ENCODE peak calls at places on chromosomes 6 and 20, in seven cellular contexts. Q, K, F, P, S, H and M are unnamed samples.

GRCh38 chr6:144316866-144317204 is 31.7 kb downstream of the UTRN start:
- DNase-seq in Q (no peak), K (no peak), F (no peak), P (no peak), S (no peak), H (no peak), M (no peak)

GRCh38 chr6:41163419-41163717 is 452 bp upstream of the TREM2 start:
- DNase-seq in Q (no peak), K (no peak), F (no peak), P (no peak), S (no peak), H (no peak), M (no peak)

GRCh38 chr6:35777356-35778102 is 1.1 kb downstream of the CLPSL2 start:
- DNase-seq in Q (no peak), K (no peak), F (no peak), P (no peak), S (no peak), H (no peak), M (no peak)

GRCh38 chr6:116447496-116448011 is 13.6 kb upstream of the CALHM6 start:
- DNase-seq in Q (peak; percentile 99), K (no peak), F (peak; percentile 73), P (peak; percentile 98), S (peak; percentile 52), H (peak; percentile 99), M (no peak)

GRCh38 chr6:115091461-115091860 is 748.6 kb upstream of the HS3ST5 start:
- DNase-seq in Q (no peak), K (no peak), F (no peak), P (no peak), S (no peak), H (no peak), M (no peak)

GRCh38 chr20:44532248-44532980 is 10.5 kb upstream of the SERINC3 start:
- DNase-seq in Q (no peak), K (no peak), F (no peak), P (no peak), S (peak; percentile 27), H (no peak), M (no peak)

GRCh38 chr6:45387236-45387635 is 9.5 kb upstream of the SUPT3H start:
- DNase-seq in Q (peak; percentile 62), K (no peak), F (no peak), P (no peak), S (no peak), H (peak; percentile 12), M (no peak)

GRCh38 chr6:36324191-36324590 is 12.5 kb downstream of the BNIP5 start:
- DNase-seq in Q (no peak), K (no peak), F (no peak), P (no peak), S (no peak), H (no peak), M (no peak)

GRCh38 chr6:158417760-158418098 is 105.5 kb downstream of the TULP4 start:
- DNase-seq in Q (peak; percentile 79), K (no peak), F (no peak), P (no peak), S (no peak), H (peak; percentile 76), M (no peak)

GRCh38 chr20:57651977-57652864 is 32.0 kb upstream of the ZBP1 start:
- DNase-seq in Q (no peak), K (no peak), F (peak; percentile 4), P (no peak), S (no peak), H (no peak), M (peak; percentile 68)

GRCh38 chr20:16662462-16662861 is 67.4 kb upstream of the SNRPB2 start:
- DNase-seq in Q (no peak), K (no peak), F (no peak), P (no peak), S (no peak), H (no peak), M (no peak)
- H3K27ac ChIP-seq in Q (no peak overlapping the region), K (no peak overlapping the region), F (no peak overlapping the region), P (no peak overlapping the region), S (no peak overlapping the region), H (no peak overlapping the region), M (no peak overlapping the region)

DNA sequence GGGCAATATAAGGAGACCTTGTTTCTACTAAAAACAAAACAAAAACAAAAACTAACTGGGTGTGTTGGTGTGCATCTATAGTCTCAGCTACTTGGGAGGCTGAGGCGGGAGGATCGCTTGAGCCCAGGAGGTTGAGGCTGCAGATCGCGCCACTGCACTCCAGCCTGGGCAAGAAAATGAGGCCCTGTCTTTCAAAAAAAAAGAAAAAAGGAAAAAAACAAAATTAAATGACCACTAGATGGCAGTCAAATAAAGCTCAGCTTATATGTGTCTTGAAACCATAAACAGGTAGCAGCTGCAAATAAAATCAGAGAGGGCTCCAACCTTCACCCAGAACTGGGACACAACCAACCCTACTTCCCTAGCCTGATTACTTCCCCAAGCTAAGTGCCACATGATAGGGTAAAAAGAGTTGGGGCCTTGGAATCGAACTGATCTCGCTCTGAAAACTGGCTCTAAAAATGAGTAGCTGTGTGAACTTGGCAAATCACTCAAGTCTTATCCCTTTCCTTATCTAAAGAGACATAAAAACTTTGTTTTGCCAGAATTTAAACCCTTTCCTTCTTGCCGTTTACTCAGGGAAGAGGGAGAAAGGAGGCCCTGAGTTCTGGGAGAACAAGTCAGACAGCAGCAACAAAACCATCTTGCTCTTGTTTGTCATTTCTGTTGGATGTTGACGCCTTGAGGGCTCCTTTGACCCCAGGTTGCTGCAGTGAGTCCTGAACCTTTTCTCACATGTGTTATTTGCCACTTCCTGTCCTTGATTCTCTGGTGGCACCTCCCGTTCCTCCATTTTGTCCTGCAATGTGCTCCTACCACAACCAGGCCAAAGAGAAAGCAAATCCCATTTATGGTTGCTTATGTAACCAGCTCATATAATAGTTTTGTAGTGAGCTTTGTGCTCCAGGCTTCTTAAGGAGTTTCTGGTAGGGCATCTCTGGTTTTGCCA is 66.9 kb upstream of the ADGRF4 start:
- DNase-seq in Q (peak; percentile 45), K (peak; percentile 66), F (peak; percentile 55), P (no peak), S (no peak), H (peak; percentile 70), M (no peak)
- TF ChIP-seq CTCF in Q (peak; percentile 66), K (peak; percentile 73), F (peak; percentile 68), P (peak; percentile 62), S (peak; percentile 36), H (peak; percentile 48), M (peak; percentile 40)

GRCh38 chr6:52325695-52326471 is 36.1 kb upstream of the PAQR8 start:
- DNase-seq in Q (no peak), K (peak; percentile 98), F (peak; percentile 70), P (no peak), S (no peak), H (no peak), M (no peak)
- H3K4me3 ChIP-seq in Q (no peak overlapping the region), K (peak overlapping the region; percentile 10), F (no peak overlapping the region), P (no peak overlapping the region), S (no peak overlapping the region), H (no peak overlapping the region), M (no peak overlapping the region)

GRCh38 chr6:37840940-37841300 is 21.4 kb downstream of the ZFAND3 start:
- DNase-seq in Q (no peak), K (no peak), F (no peak), P (no peak), S (no peak), H (no peak), M (no peak)

GRCh38 chr6:37835923-37836322 is 16.4 kb downstream of the ZFAND3 start:
- DNase-seq in Q (no peak), K (no peak), F (no peak), P (no peak), S (no peak), H (no peak), M (no peak)

GRCh38 chr6:37838209-37838921 is 18.8 kb downstream of the ZFAND3 start:
- DNase-seq in Q (peak; percentile 56), K (no peak), F (no peak), P (no peak), S (no peak), H (peak; percentile 51), M (no peak)

GRCh38 chr6:37845026-37845911 is 25.7 kb downstream of the ZFAND3 start:
- DNase-seq in Q (no peak), K (no peak), F (no peak), P (no peak), S (peak; percentile 35), H (no peak), M (no peak)

DNA sequence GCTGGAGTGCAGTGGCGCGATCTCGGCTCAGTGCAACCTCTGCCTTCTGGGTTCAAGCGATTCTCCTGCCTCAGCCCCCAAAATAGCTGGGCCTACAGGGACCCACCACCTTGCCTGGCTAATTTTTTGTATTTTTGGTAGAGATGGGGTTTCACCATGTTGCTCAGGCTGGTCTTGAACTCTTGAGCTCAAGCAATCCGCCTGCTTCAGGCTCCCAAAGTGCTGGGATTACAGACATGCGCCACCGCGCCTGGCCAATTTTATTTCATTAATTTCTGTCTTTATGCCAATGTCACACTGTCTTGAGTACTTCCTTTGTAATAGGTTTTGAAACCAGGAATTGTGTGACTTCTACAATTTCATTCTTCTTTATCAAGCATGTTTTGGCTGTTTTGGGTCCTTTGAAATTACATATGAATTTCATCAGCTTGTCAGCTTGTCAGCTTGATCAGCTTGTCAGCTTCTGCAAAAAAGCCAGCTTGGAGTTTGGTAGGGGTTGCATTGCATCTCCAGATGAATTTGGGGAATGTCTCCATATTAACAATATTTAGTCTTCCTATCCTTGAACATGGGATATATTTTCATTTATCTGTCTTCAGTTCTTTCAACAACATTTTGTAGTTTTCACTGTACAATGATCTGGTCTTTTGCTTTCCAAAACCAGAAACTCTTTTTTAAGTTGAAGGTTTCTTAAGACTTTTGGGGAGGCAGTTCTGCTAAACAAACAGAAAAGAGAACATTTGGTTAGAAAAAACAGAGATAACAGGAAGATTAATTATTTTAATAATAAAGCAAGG is 20.8 kb downstream of the ZFAND3 start:
- DNase-seq in Q (no peak), K (no peak), F (no peak), P (no peak), S (no peak), H (no peak), M (no peak)
- H3K27ac ChIP-seq in Q (no peak overlapping the region), K (no peak overlapping the region), F (no peak overlapping the region), P (no peak overlapping the region), S (no peak overlapping the region), H (peak overlapping the region; percentile 4), M (no peak overlapping the region)

GRCh38 chr6:25468881-25469280 is 183.1 kb upstream of the SCGN start:
- DNase-seq in Q (no peak), K (no peak), F (no peak), P (no peak), S (no peak), H (no peak), M (no peak)

GRCh38 chr6:25473447-25473846 is 178.6 kb upstream of the SCGN start:
- DNase-seq in Q (no peak), K (no peak), F (no peak), P (no peak), S (no peak), H (no peak), M (no peak)

GRCh38 chr6:25469797-25470388 is 182.1 kb upstream of the SCGN start:
- DNase-seq in Q (no peak), K (no peak), F (no peak), P (no peak), S (no peak), H (no peak), M (no peak)

GRCh38 chr6:25476126-25476525 is 175.9 kb upstream of the SCGN start:
- DNase-seq in Q (peak; percentile 11), K (no peak), F (no peak), P (no peak), S (no peak), H (peak; percentile 62), M (no peak)

DNA sequence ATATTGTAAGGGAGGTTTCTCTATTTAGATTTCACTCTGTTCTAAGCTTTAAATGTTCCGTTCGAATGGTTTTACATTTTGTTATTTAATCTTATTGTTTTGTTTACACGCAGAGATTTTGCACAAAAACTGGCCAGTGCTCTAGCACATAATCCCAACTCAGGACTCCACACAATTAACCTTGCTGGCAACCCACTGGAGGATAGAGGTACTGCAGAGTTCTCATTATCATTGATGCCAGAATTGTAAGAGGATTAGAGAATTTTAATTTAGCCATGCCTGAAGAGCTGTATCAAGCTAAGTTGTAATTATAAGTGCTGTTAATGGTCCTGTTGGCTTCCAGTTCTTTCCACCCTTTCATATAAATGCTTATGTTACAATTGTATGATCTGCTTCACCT is 179.7 kb upstream of the SCGN start:
- DNase-seq in Q (no peak), K (no peak), F (no peak), P (no peak), S (no peak), H (peak; percentile 10), M (no peak)
- TF ChIP-seq CTCF in Q (peak; percentile 11), K (no peak), F (no peak), P (peak; percentile 34), S (peak; percentile 15), H (peak; percentile 26), M (no peak)